ENCODE peak calls at places on chromosomes 2 and 18, in ten cellular contexts. R is GM12878, B is thyroid gland, X is esophagus squamous epithelium, F is heart left ventricle, N is endothelial cell of umbilical vein, P is stomach, G is upper lobe of left lung, Z is HepG2, W is right lobe of liver. C is an unnamed sample.

GRCh38 chr2:140122001-140122400 is 1341.8 kb upstream of the NXPH2 start:
- DNase-seq in R (no peak), B (no peak), X (no peak), F (no peak), N (no peak), P (no peak), G (no peak), Z (peak), W (no peak), C (no peak)

GRCh38 chr2:183063083-183063482 is 15.5 kb upstream of the DUSP19 start:
- DNase-seq in R (no peak), B (no peak), X (no peak), F (no peak), N (peak), P (no peak), G (no peak), Z (no peak), W (no peak), C (no peak)

GRCh38 chr18:51653507-51654213 is 456.2 kb upstream of the MEX3C start:
- DNase-seq in R (no peak), B (no peak), X (no peak), F (no peak), N (no peak), P (no peak), G (no peak), Z (no peak), W (no peak), C (no peak)

GRCh38 chr18:10838594-10838993 is 310.8 kb downstream of the PIEZO2 start:
- DNase-seq in R (peak), B (no peak), X (no peak), F (no peak), N (no peak), P (no peak), G (no peak), Z (no peak), W (no peak), C (no peak)

GRCh38 chr2:27723372-27724144 is 48.0 kb upstream of the MRPL33 start:
- DNase-seq in R (no peak), B (peak), X (no peak), F (peak), N (peak), P (peak), G (peak), Z (peak), W (peak), C (no peak)

GRCh38 chr18:41324934-41325333 is 630.1 kb upstream of the PIK3C3 start:
- DNase-seq in R (no peak), B (no peak), X (no peak), F (no peak), N (no peak), P (no peak), G (no peak), Z (no peak), W (no peak), C (no peak)

GRCh38 chr2:46866770-46867246 is 48.8 kb downstream of the MCFD2 start:
- DNase-seq in R (no peak), B (peak), X (no peak), F (peak), N (peak), P (peak), G (peak), Z (peak), W (peak), C (peak)

GRCh38 chr18:43501099-43501498 is 223.8 kb upstream of the SYT4 start:
- DNase-seq in R (no peak), B (no peak), X (no peak), F (no peak), N (no peak), P (no peak), G (no peak), Z (no peak), W (no peak), C (no peak)

GRCh38 chr2:42794271-42795046 is 2.1 kb upstream of the HAAO start:
- DNase-seq in R (no peak), B (peak), X (no peak), F (no peak), N (no peak), P (no peak), G (no peak), Z (peak), W (peak), C (peak)

GRCh38 chr2:9519250-9519649 is 36.4 kb downstream of the ADAM17 start:
- DNase-seq in R (no peak), B (no peak), X (no peak), F (no peak), N (no peak), P (no peak), G (no peak), Z (no peak), W (no peak), C (no peak)

GRCh38 chr2:132416996-132417395 is 391 bp downstream of the GPR39 start:
- DNase-seq in R (no peak), B (no peak), X (no peak), F (no peak), N (no peak), P (no peak), G (no peak), Z (no peak), W (no peak), C (no peak)

GRCh38 chr2:79713131-79713785 is 200.4 kb downstream of the CTNNA2 start:
- DNase-seq in R (no peak), B (no peak), X (no peak), F (no peak), N (no peak), P (no peak), G (no peak), Z (no peak), W (no peak), C (no peak)

GRCh38 chr18:41128545-41128944 is 826.5 kb upstream of the PIK3C3 start:
- DNase-seq in R (no peak), B (no peak), X (no peak), F (no peak), N (no peak), P (no peak), G (no peak), Z (no peak), W (no peak), C (no peak)

GRCh38 chr2:47695800-47696477 is 87.0 kb upstream of the MSH6 start:
- DNase-seq in R (no peak), B (no peak), X (no peak), F (no peak), N (no peak), P (no peak), G (no peak), Z (no peak), W (no peak), C (no peak)

GRCh38 chr2:37326285-37326684 is 1.7 kb upstream of the PRKD3 start:
- DNase-seq in R (no peak), B (peak), X (no peak), F (peak), N (peak), P (no peak), G (peak), Z (no peak), W (peak), C (peak)

GRCh38 chr2:37324536-37324785 is 172 bp downstream of the PRKD3 start:
- DNase-seq in R (no peak), B (peak), X (peak), F (peak), N (no peak), P (no peak), G (peak), Z (peak), W (peak), C (peak)

GRCh38 chr2:37323770-37324535 is 680 bp downstream of the PRKD3 start:
- DNase-seq in R (no peak), B (peak), X (no peak), F (no peak), N (peak), P (no peak), G (peak), Z (peak), W (peak), C (no peak)

GRCh38 chr2:37325625-37326071 is 1.0 kb upstream of the PRKD3 start:
- DNase-seq in R (no peak), B (peak), X (no peak), F (no peak), N (no peak), P (no peak), G (no peak), Z (no peak), W (no peak), C (no peak)

GRCh38 chr2:37324786-37325624 is at the start of gene PRKD3:
- DNase-seq in R (no peak), B (peak), X (no peak), F (peak), N (peak), P (peak), G (peak), Z (peak), W (no peak), C (peak)
- TF ChIP-seq POLR2A in R (no peak), B (no peak), X (no peak), F (no peak), N (no peak), P (no peak), G (peak), Z (no peak), W (peak), C (peak)

DNA sequence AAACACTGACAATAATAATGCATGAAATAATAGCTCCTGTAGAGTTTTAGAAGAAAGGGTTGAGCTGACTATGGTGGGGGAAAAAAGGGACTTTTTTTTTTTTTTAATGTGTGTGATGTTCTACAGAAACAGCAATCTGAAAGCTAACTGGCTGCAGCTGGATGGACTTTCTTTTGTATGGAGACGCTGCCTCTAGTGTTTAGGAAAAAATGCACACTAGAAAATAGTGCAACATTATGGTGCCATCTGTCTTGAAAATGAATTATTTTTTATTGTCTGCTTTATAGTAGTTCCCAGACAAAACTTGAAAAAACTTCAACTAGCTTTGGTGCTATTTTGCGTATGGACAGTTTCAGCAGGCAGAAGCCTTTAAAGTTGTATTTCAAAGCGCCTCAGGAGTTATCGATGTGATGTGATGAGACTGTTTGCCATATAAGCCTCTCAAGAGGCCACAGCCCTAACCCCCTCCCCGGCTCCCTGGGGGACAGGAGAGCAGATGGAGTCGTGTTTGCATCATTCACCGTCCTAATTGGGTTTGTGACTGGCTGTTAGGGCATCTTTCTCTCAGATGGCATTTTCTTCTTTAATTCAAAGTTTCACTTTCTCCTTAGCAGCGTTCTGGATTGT is 86.9 kb downstream of the LTBP1 start:
- DNase-seq in R (no peak), B (no peak), X (no peak), F (no peak), N (peak), P (no peak), G (no peak), Z (no peak), W (no peak), C (no peak)
- TF ChIP-seq CTCF in R (peak), B (peak), X (peak), F (peak), N (peak), P (peak), G (no peak), Z (peak), W (peak), C (no peak)

GRCh38 chr2:241150660-241151530 is 628 bp downstream of the PPP1R7 start:
- DNase-seq in R (no peak), B (no peak), X (no peak), F (no peak), N (no peak), P (peak), G (no peak), Z (no peak), W (no peak), C (peak)
- TF ChIP-seq POLR2A in R (no peak), B (no peak), X (no peak), F (no peak), N (peak), P (no peak), G (no peak), Z (no peak), W (no peak), C (no peak)

GRCh38 chr18:46622999-46623398 is 34.0 kb downstream of the LOXHD1 start:
- DNase-seq in R (peak), B (no peak), X (no peak), F (no peak), N (no peak), P (no peak), G (no peak), Z (no peak), W (no peak), C (no peak)
- TF ChIP-seq CTCF in R (peak), B (peak), X (peak), F (peak), N (no peak), P (no peak), G (no peak), Z (no peak), W (peak), C (no peak)

DNA sequence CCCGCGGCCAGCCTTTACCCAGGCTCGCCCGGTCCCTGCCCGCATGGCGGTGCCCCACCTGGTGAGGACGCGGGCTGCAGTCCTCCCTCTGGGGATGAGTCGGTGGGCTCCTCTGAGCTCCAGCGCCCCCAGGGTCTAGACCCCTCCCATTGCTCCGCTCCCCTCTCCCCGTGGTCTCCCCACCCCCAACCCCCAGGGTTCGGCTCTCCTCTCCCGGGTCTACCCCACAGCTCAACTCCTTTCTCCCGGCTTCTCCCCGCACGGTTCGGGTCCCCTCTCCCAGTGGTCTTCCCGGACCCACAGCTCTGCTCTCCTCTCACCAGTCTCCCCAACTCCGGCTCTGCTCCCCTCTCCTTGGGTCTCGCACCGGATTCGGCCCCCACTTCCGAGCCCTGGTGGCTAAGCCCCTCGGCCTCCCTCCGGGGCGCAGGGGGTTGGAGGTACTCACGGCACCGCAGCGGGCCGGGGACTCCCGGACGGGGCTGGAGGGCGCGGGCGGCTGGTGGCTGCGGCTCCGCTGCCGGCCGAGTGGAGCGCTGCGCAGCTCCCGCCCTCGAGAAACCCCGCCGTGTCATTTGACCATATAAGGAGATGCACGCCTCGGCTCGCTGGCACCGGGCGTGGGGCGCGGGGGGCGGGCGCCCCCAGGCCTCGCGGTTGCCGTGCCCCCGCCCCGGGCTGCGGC is at the start of gene FHL2:
- DNase-seq in R (no peak), B (peak), X (no peak), F (peak), N (peak), P (peak), G (peak), Z (peak), W (peak), C (no peak)
- TF ChIP-seq POLR2A in R (no peak), B (peak), X (no peak), F (no peak), N (peak), P (no peak), G (peak), Z (peak), W (peak), C (no peak)

DNA sequence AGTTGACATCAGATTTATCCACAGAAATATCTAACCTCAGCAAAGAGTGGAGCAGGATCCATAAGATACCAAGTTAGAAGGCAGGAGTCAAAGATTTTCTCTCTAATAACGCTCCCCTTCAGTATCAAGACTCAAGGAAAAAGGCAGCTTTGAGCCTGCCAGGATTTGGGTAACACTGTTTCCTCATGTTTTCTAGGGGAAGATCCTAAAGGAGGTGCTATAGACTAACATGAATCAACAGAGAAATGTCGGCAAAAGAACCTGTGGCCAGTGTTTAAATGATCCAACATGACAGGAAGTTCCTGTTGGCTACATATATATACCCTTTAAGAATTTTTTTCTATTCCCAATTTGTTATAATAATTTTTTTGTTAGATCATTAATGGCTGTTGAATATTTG is 402.3 kb downstream of the TGIF1 start:
- DNase-seq in R (no peak), B (no peak), X (no peak), F (no peak), N (no peak), P (no peak), G (no peak), Z (no peak), W (no peak), C (no peak)
- TF ChIP-seq CTCF in R (no peak), B (no peak), X (no peak), F (peak), N (no peak), P (no peak), G (no peak), Z (no peak), W (no peak), C (no peak)

GRCh38 chr2:217920879-217921603 is 81.8 kb downstream of the TNS1 start:
- DNase-seq in R (no peak), B (peak), X (no peak), F (peak), N (no peak), P (no peak), G (peak), Z (no peak), W (peak), C (no peak)

GRCh38 chr2:217924346-217924901 is 78.4 kb downstream of the TNS1 start:
- DNase-seq in R (no peak), B (no peak), X (no peak), F (no peak), N (no peak), P (no peak), G (no peak), Z (no peak), W (no peak), C (no peak)

GRCh38 chr2:217923007-217923686 is 79.6 kb downstream of the TNS1 start:
- DNase-seq in R (no peak), B (no peak), X (no peak), F (no peak), N (no peak), P (no peak), G (no peak), Z (no peak), W (no peak), C (no peak)

GRCh38 chr2:217919781-217920351 is 82.9 kb downstream of the TNS1 start:
- DNase-seq in R (no peak), B (peak), X (no peak), F (peak), N (peak), P (no peak), G (no peak), Z (no peak), W (no peak), C (no peak)

DNA sequence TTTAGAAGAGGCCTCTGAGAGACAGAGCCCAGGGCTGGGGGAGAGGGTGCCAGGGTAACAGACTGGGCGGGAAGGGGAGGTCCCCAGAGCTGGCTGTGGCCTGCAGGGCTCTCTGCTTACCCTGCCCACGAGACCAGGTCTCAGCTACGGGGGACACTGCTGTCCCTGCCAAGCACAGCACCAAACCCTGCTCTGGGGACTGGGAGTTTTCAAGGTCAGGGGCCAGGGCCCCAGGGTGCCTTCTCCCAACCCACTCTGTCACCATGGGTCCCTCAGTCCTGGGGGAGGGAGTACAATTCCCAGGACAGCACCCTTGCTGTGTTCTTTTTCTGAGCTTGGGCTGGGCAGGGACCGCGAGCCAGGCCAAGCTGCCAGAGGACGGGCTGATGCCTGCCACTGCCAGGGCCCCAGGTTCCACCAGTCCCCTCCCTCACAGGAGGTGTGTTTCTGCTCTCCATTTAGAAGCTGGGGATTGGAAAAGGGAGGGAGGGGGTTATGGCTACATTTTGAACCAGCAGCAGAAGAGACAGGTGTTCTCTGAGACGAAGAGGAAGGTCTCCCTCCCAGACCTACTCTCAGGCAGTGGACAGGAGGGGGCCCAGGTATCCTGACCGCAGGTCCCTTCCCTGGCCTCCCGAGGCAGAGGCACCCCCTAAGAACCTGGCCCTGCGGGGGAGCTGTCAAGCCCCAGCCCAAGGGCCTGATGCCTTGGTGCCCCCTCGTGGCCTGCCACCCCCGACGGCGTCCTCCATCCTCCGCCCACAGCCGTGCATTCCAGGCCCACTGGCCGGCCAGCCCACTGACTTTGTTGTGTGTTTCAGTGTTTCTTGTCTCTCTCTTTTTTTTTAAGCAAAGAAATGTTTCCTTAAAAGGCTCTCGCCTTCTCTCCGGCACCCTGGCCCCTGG is 80.4 kb downstream of the TNS1 start:
- DNase-seq in R (no peak), B (peak), X (no peak), F (peak), N (no peak), P (no peak), G (no peak), Z (no peak), W (no peak), C (no peak)
- TF ChIP-seq POLR2A in R (no peak), B (no peak), X (no peak), F (no peak), N (no peak), P (no peak), G (no peak), Z (no peak), W (peak), C (no peak)

DNA sequence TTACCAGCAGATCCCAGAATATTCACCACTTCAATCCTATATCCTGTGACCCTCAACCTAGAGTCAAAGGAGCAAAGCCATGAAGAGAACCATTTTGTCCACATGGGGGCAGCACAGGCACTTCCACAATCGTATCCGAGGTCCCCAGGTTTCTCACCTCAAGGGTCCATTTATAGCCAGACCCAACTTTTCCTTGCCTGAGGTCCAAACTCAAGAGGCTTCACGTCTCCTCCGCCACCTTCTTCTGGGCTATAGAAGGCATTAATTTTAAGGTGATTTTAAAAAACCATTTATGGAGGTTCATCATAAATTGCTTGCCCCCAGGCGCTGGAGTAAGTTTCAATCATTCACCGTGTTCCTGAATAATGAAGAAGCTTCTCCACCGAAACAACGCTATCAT is 111.6 kb upstream of the NABP1 start:
- DNase-seq in R (no peak), B (peak), X (no peak), F (peak), N (peak), P (peak), G (peak), Z (peak), W (peak), C (no peak)
- TF ChIP-seq CTCF in R (peak), B (peak), X (peak), F (peak), N (peak), P (peak), G (peak), Z (peak), W (peak), C (no peak)

GRCh38 chr2:235900631-235901030 is 267.6 kb downstream of the GBX2 start:
- DNase-seq in R (no peak), B (no peak), X (no peak), F (no peak), N (peak), P (no peak), G (no peak), Z (no peak), W (no peak), C (no peak)
- TF ChIP-seq POLR2A in R (no peak), B (no peak), X (no peak), F (no peak), N (no peak), P (no peak), G (no peak), Z (no peak), W (no peak), C (no peak)

DNA sequence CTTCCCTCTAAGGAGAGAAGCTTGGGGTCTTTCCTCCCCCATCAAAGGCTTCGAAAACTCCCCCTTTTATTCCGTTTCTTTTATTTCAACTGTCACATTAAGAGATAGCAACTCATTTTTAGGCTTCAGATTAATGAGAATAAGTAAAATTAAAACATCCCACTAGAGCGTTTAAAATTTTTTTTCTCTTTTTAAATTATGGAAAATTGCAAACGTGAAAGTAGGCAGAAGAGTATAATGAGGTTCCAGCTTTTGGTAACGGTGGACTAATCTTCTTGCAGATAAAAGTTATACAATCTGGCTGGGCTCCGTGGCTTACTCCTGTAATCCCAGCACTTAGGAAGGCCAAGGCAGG is 21.9 kb upstream of the RMP24 start:
- DNase-seq in R (no peak), B (no peak), X (no peak), F (no peak), N (no peak), P (no peak), G (no peak), Z (no peak), W (no peak), C (no peak)
- TF ChIP-seq CTCF in R (no peak), B (no peak), X (no peak), F (no peak), N (no peak), P (peak), G (no peak), Z (no peak), W (no peak), C (no peak)

C was measured in lower leg skin.